ENCODE peak calls at places on chromosomes 11 and 22, in nine cellular contexts. D, Z, Q, H, S, W, I, A and Y are unnamed samples.

GRCh38 chr11:13297917-13298356 is 20.3 kb downstream of the BMAL1 start:
- DNase-seq in D (peak), Z (no peak), Q (no peak), H (peak), S (no peak), W (no peak), I (no peak), A (peak), Y (no peak)

GRCh38 chr22:41491379-41492100 is 22.6 kb downstream of the ACO2 start:
- DNase-seq in D (no peak), Z (no peak), Q (peak), H (no peak), S (peak), W (peak), I (peak), A (no peak), Y (no peak)

GRCh38 chr11:104259121-104259610 is 95.2 kb upstream of the PDGFD start:
- DNase-seq in D (no peak), Z (no peak), Q (peak), H (no peak), S (no peak), W (no peak), I (no peak), A (no peak), Y (no peak)

GRCh38 chr11:17760102-17761029 is 25.8 kb downstream of the KCNC1 start:
- DNase-seq in D (no peak), Z (no peak), Q (peak), H (peak), S (peak), W (peak), I (peak), A (no peak), Y (peak)

GRCh38 chr11:78040691-78041379 is 17.8 kb upstream of the KCTD14 start:
- DNase-seq in D (no peak), Z (no peak), Q (no peak), H (peak), S (no peak), W (no peak), I (no peak), A (no peak), Y (no peak)

GRCh38 chr11:69972351-69972802 is 105.7 kb upstream of the ANO1 start:
- DNase-seq in D (no peak), Z (peak), Q (no peak), H (no peak), S (no peak), W (no peak), I (no peak), A (no peak), Y (no peak)

GRCh38 chr11:134499990-134500389 is 87.9 kb upstream of the B3GAT1 start:
- DNase-seq in D (no peak), Z (peak), Q (no peak), H (no peak), S (no peak), W (no peak), I (no peak), A (no peak), Y (no peak)

GRCh38 chr22:23117890-23118646 is 23.7 kb downstream of the RSPH14 start:
- DNase-seq in D (no peak), Z (no peak), Q (no peak), H (no peak), S (no peak), W (no peak), I (no peak), A (no peak), Y (no peak)

GRCh38 chr11:59171508-59172322 is at the start of gene DTX4:
- DNase-seq in D (peak), Z (peak), Q (peak), H (peak), S (peak), W (peak), I (peak), A (peak), Y (peak)

GRCh38 chr11:130779943-130780342 is 136.3 kb downstream of the SNX19 start:
- DNase-seq in D (no peak), Z (no peak), Q (no peak), H (no peak), S (no peak), W (no peak), I (no peak), A (no peak), Y (no peak)

GRCh38 chr11:61482513-61482912 is 26.0 kb upstream of the LRRC10B start:
- DNase-seq in D (no peak), Z (no peak), Q (no peak), H (no peak), S (no peak), W (no peak), I (no peak), A (no peak), Y (peak)

GRCh38 chr11:75240381-75241035 is at the start of gene TPBGL:
- DNase-seq in D (no peak), Z (peak), Q (peak), H (no peak), S (peak), W (peak), I (no peak), A (no peak), Y (peak)

GRCh38 chr22:46287873-46288751 is 8.6 kb upstream of the GTSE1 start:
- DNase-seq in D (peak), Z (no peak), Q (no peak), H (no peak), S (no peak), W (no peak), I (no peak), A (peak), Y (no peak)

GRCh38 chr11:61830318-61831105 is 2.4 kb downstream of the FADS2 start:
- DNase-seq in D (no peak), Z (no peak), Q (peak), H (no peak), S (peak), W (peak), I (peak), A (peak), Y (no peak)

GRCh38 chr11:115623021-115623451 is 118.8 kb upstream of the CADM1 start:
- DNase-seq in D (peak), Z (peak), Q (peak), H (peak), S (peak), W (peak), I (peak), A (peak), Y (no peak)

GRCh38 chr11:126148317-126148716 is 63.1 kb downstream of the RPUSD4 start:
- DNase-seq in D (no peak), Z (no peak), Q (no peak), H (no peak), S (no peak), W (no peak), I (no peak), A (no peak), Y (no peak)

GRCh38 chr22:45462034-45462655 is 40.5 kb upstream of the FBLN1 start:
- DNase-seq in D (no peak), Z (no peak), Q (no peak), H (no peak), S (peak), W (no peak), I (no peak), A (no peak), Y (no peak)

GRCh38 chr11:3107608-3108182 is 50.5 kb upstream of the CARS1 start:
- DNase-seq in D (peak), Z (peak), Q (no peak), H (no peak), S (no peak), W (no peak), I (no peak), A (no peak), Y (peak)

GRCh38 chr11:70541176-70541575 is 142.8 kb downstream of the CTTN start:
- DNase-seq in D (peak), Z (peak), Q (no peak), H (no peak), S (no peak), W (no peak), I (no peak), A (no peak), Y (no peak)

GRCh38 chr22:31995807-31996206 is 47.3 kb upstream of the SLC5A1 start:
- DNase-seq in D (no peak), Z (no peak), Q (peak), H (no peak), S (no peak), W (no peak), I (no peak), A (no peak), Y (no peak)

GRCh38 chr22:31998784-31999435 is 44.2 kb upstream of the SLC5A1 start:
- DNase-seq in D (no peak), Z (no peak), Q (no peak), H (no peak), S (no peak), W (no peak), I (no peak), A (no peak), Y (no peak)

GRCh38 chr22:32000171-32000570 is 42.9 kb upstream of the SLC5A1 start:
- DNase-seq in D (no peak), Z (no peak), Q (no peak), H (no peak), S (no peak), W (no peak), I (no peak), A (no peak), Y (no peak)

DNA sequence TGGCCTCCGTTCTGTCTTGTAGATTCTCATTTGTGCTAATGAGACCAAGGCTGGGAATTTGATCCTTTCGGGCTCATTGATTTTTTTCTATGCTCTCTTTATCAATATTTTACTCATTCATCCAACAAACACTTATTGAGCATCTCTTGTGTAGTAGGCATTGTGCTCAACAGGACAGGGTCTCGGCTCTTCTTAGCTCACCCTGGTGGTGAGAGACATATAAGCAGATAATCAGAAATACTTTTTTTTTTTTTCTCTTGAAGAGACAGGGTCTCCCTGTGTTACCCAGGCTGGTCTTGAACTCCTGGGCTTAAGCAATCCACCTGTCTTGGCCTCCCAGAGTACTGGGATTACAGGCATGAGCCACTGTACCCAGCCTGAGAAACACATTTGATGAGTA is 48.0 kb upstream of the SLC5A1 start:
- DNase-seq in D (no peak), Z (no peak), Q (no peak), H (no peak), S (no peak), W (no peak), I (no peak), A (no peak), Y (no peak)
- TF ChIP-seq CTCF in D (no peak), Z (no peak), Q (no peak), H (no peak), S (no peak), W (peak), I (peak), A (no peak), Y (no peak)

DNA sequence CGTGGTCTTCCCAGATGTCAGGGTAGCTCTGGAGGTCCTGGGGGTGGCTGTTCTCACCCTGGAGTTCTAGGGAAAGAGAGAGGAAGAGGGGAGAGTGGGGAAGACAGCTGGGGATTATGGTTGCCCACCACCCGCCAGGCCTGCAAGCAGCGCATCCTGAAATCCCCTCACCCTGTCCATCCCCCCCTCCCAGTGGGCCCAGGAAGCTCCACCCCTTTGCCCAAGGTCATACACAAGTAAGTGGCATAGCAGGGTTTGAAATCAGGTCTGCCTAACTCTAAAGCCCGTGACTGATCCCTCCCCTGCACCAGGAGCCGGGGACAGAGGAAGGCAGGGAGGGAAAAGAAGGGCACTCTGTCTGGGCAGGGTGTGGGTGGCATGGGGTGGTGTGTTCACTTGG is 105.3 kb downstream of the NECTIN1 start:
- DNase-seq in D (no peak), Z (no peak), Q (no peak), H (no peak), S (no peak), W (no peak), I (no peak), A (no peak), Y (no peak)
- TF ChIP-seq CTCF in D (no peak), Z (no peak), Q (no peak), H (no peak), S (no peak), W (no peak), I (no peak), A (no peak), Y (no peak)

GRCh38 chr11:21514298-21514697 is 678.6 kb upstream of the ANO5 start:
- DNase-seq in D (no peak), Z (no peak), Q (no peak), H (peak), S (no peak), W (no peak), I (no peak), A (no peak), Y (peak)
- TF ChIP-seq CTCF in D (no peak), Z (peak), Q (no peak), H (peak), S (no peak), W (no peak), I (no peak), A (no peak), Y (peak)

GRCh38 chr11:111974451-111974850 is 37.3 kb downstream of the DIXDC1 start:
- DNase-seq in D (no peak), Z (no peak), Q (no peak), H (no peak), S (no peak), W (no peak), I (no peak), A (no peak), Y (no peak)
- TF ChIP-seq CTCF in D (no peak), Z (no peak), Q (no peak), H (no peak), S (no peak), W (no peak), I (no peak), A (no peak), Y (no peak)